ENCODE peak calls at places on chromosomes 3 and 15, in six cellular contexts. P is GM12878, X is uterus, E is mammary epithelial cell, G is PC-9, L is AG04450. A is an unnamed sample.

GRCh38 chr3:5122741-5123706 is 932 bp downstream of the ARL8B start:
- DNase-seq in E (peak; percentile 96), L (no peak), X (peak; percentile 25), P (no peak), G (peak; percentile 86), A (peak; percentile 60)

GRCh38 chr3:52490938-52491526 is 4.1 kb upstream of the STAB1 start:
- DNase-seq in L (no peak), E (no peak), X (peak; percentile 44), P (no peak), G (no peak), A (no peak)

GRCh38 chr15:50058231-50058630 is 60.8 kb downstream of the ATP8B4 start:
- DNase-seq in L (no peak), P (no peak), X (no peak), E (no peak), G (no peak), A (no peak)

GRCh38 chr15:80424381-80424780 is 20.2 kb downstream of the ARNT2 start:
- DNase-seq in L (no peak), X (no peak), P (no peak), G (peak; percentile 89), E (peak; percentile 58), A (no peak)

GRCh38 chr3:9340450-9341009 is 22.3 kb upstream of the THUMPD3 start:
- DNase-seq in G (peak; percentile 66), P (no peak), E (peak; percentile 77), X (peak; percentile 41), L (no peak), A (peak; percentile 48)

GRCh38 chr3:15610083-15610482 is 8.5 kb downstream of the BTD start:
- DNase-seq in L (no peak), X (peak; percentile 50), G (no peak), E (peak; percentile 83), P (no peak), A (peak; percentile 71)

GRCh38 chr3:195081242-195081963 is 189.6 kb downstream of the XXYLT1 start:
- DNase-seq in E (no peak), L (no peak), P (no peak), X (no peak), G (no peak), A (no peak)

GRCh38 chr3:126266850-126267168 is 86.4 kb upstream of the ALDH1L1 start:
- DNase-seq in X (no peak), G (no peak), E (no peak), L (no peak), P (no peak), A (no peak)

GRCh38 chr3:170867143-170867542 is 2.9 kb downstream of the RPL22L1 start:
- DNase-seq in P (no peak), X (no peak), G (no peak), E (no peak), L (no peak), A (no peak)

GRCh38 chr3:115478359-115478758 is 145.0 kb upstream of the GAP43 start:
- DNase-seq in X (no peak), L (no peak), G (no peak), E (no peak), P (no peak), A (no peak)

GRCh38 chr3:57659004-57659672 is 33.7 kb downstream of the DENND6A start:
- DNase-seq in P (no peak), G (no peak), X (no peak), L (no peak), E (peak; percentile 52), A (peak; percentile 5)

GRCh38 chr3:125374501-125374995 is 577 bp downstream of the ZNF148 start:
- DNase-seq in E (peak; percentile 48), X (peak; percentile 22), L (no peak), P (no peak), G (no peak), A (peak; percentile 53)

GRCh38 chr15:90400759-90401314 is 12.8 kb downstream of the IQGAP1 start:
- DNase-seq in P (peak; percentile 62), L (peak; percentile 81), G (peak; percentile 98), E (peak; percentile 91), X (peak; percentile 83), A (peak; percentile 88)

GRCh38 chr3:95319921-95320494 is 1257.1 kb downstream of the NSUN3 start:
- DNase-seq in X (no peak), P (no peak), L (no peak), G (no peak), E (no peak), A (no peak)

GRCh38 chr15:33584797-33585196 is 274.0 kb downstream of the RYR3 start:
- DNase-seq in X (peak; percentile 22), P (no peak), L (no peak), E (peak; percentile 69), G (peak; percentile 50), A (peak; percentile 71)

GRCh38 chr15:89090791-89091666 is 2.8 kb downstream of the ABHD2 start:
- DNase-seq in G (peak; percentile 79), L (no peak), P (no peak), E (peak; percentile 53), X (peak; percentile 79), A (peak; percentile 66)

GRCh38 chr3:32046102-32046501 is 60.3 kb upstream of the GPD1L start:
- DNase-seq in P (no peak), L (no peak), G (no peak), E (no peak), X (no peak), A (no peak)

GRCh38 chr3:119819806-119820205 is 37.9 kb downstream of the NR1I2 start:
- DNase-seq in P (no peak), G (no peak), E (peak; percentile 26), L (no peak), X (no peak), A (peak; percentile 13)

GRCh38 chr15:29103825-29104565 is 165.6 kb downstream of the NSMCE3 start:
- DNase-seq in X (no peak), L (peak; percentile 49), E (peak; percentile 57), G (no peak), P (no peak), A (peak; percentile 63)

GRCh38 chr3:11173828-11174465 is 19.7 kb downstream of the HRH1 start:
- DNase-seq in G (no peak), P (no peak), L (no peak), X (no peak), E (no peak), A (no peak)

GRCh38 chr3:193768069-193768391 is 175.0 kb downstream of the OPA1 start:
- DNase-seq in E (peak; percentile 52), L (no peak), G (no peak), X (no peak), P (no peak), A (no peak)

DNA sequence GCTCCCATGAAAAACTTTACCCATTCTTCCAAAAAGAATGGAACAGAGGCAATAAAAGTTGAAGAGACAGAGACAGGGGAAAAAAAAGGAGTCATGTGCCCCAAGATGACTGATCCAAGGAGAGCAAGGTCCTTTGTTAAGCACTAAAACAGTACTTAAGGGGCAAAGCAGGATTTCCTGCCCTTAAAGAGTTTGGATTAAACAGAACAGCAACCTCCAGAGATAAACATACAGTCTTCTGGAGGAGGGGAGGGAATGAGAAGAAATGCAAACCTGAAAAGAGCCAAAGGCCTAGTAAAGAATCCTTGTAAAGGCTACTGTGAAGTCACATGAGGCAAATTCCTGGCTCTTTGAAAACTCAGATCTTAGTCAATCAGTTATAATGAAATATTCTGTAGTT is 38.2 kb downstream of the SHQ1 start:
- DNase-seq in E (no peak), P (no peak), X (no peak), L (no peak), G (no peak), A (no peak)
- TF ChIP-seq CTCF in E (no peak), P (no peak), X (no peak), L (no peak), G (no peak), A (no peak)

DNA sequence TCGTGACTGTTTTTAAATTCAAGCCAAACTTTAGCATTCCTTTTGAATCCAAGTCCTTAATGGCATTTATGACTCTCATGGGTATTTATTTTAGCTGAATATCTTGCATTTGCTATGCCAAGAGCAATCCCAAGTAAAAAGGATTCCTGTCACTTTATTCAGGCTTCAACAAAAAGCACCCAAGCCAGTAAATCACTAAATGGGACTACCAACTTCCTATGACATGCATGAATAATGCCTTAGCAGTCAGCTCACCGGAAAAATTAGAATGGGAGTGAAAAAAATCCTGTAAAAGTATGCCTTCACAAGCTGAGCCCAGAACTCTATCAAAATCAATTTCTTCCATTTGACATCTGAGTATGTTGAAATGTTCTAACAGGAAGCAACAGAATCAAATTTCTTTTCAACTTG is 1297.9 kb downstream of the ROBO2 start:
- DNase-seq in P (no peak), X (no peak), G (no peak), L (no peak), E (no peak), A (no peak)
- H3K27ac ChIP-seq in P (no peak overlapping the region), X (no peak overlapping the region), G (no peak overlapping the region), L (no peak overlapping the region), E (no peak overlapping the region), A (no peak overlapping the region)

DNA sequence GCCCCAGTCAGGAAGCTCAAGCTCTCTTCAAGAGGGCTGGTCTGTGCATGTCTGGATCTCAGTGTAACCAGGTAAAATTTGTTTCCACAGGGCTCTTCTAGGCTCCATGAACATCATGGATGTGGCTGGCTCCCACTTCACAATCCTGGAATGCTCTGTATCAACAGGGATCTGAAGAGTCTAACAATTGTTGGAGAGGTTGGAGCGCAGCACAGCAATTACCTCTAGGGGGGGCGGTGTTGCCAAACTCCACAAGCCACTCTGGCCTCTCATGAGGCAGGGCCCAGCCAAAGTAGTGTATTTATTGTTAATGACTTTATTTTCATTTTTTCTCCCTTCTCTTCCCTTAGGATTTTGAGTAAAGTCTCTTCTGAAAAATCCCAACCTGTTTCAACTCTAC is 6.1 kb upstream of the EIF2B5 start:
- DNase-seq in X (no peak), G (no peak), P (no peak), E (peak; percentile 32), L (no peak), A (no peak)
- TF ChIP-seq CTCF in X (no peak), G (peak; percentile 41), P (peak; percentile 42), E (peak; percentile 55), L (peak; percentile 50), A (no peak)

GRCh38 chr3:99958177-99958912 is 140.7 kb downstream of the CMSS1 start:
- DNase-seq in G (no peak), E (no peak), L (no peak), X (no peak), P (no peak), A (no peak)

GRCh38 chr3:99960123-99960878 is 142.6 kb downstream of the CMSS1 start:
- DNase-seq in L (no peak), E (no peak), X (no peak), G (no peak), P (no peak), A (no peak)

GRCh38 chr3:99962703-99963102 is 145.0 kb downstream of the CMSS1 start:
- DNase-seq in E (no peak), L (peak; percentile 68), G (no peak), X (no peak), P (no peak), A (no peak)

GRCh38 chr3:99961756-99962515 is 144.3 kb downstream of the CMSS1 start:
- DNase-seq in G (no peak), P (no peak), L (no peak), X (no peak), E (no peak), A (no peak)

GRCh38 chr3:99960941-99961340 is 143.3 kb downstream of the CMSS1 start:
- DNase-seq in G (no peak), E (no peak), L (no peak), X (peak; percentile 57), P (no peak), A (no peak)
- H3K27ac ChIP-seq in G (no peak overlapping the region), E (no peak overlapping the region), L (no peak overlapping the region), X (peak overlapping the region; percentile 86), P (no peak overlapping the region), A (no peak overlapping the region)

A was measured in RWPE1.